ENCODE peak calls at places on chromosomes 1 and 21, in ten cellular contexts. B, T, F, S, X, M, I, U, V and D are unnamed samples.

GRCh38 chr1:220767312-220768126 is 19.2 kb upstream of the MTARC1 start:
- DNase-seq in T (no peak), S (no peak), B (no peak), V (no peak), X (no peak), I (no peak), F (no peak), U (no peak), M (peak; percentile 90), D (no peak)

GRCh38 chr1:232293361-232293760 is 336.6 kb downstream of the SIPA1L2 start:
- DNase-seq in T (no peak), B (no peak), F (no peak), X (no peak), S (no peak), I (no peak), V (no peak), U (no peak), M (no peak), D (no peak)

GRCh38 chr1:164999135-164999534 is 357.4 kb downstream of the LMX1A start:
- DNase-seq in U (no peak), V (no peak), M (no peak), X (no peak), S (no peak), T (no peak), B (no peak), F (no peak), I (no peak), D (no peak)

GRCh38 chr21:36069713-36070573 is at the start of gene CBR1:
- DNase-seq in I (peak; percentile 88), S (peak; percentile 94), V (no peak), X (peak; percentile 91), F (peak; percentile 95), M (peak; percentile 96), T (peak; percentile 94), U (peak; percentile 80), B (peak; percentile 90), D (peak; percentile 61)

GRCh38 chr1:71964188-71964587 is 318.2 kb downstream of the NEGR1 start:
- DNase-seq in M (no peak), B (no peak), X (no peak), V (no peak), U (no peak), I (no peak), T (peak; percentile 58), S (no peak), F (no peak), D (no peak)

GRCh38 chr1:29629814-29630516 is 393.6 kb downstream of the PTPRU start:
- DNase-seq in M (no peak), B (no peak), F (no peak), T (no peak), V (no peak), S (no peak), X (no peak), I (no peak), U (no peak), D (no peak)

GRCh38 chr1:6180578-6181311 is 624 bp upstream of the CHD5 start:
- DNase-seq in F (no peak), X (no peak), V (no peak), M (no peak), I (no peak), B (no peak), S (no peak), U (no peak), T (no peak), D (no peak)

GRCh38 chr21:38306407-38306806 is 49.6 kb downstream of the KCNJ15 start:
- DNase-seq in I (no peak), V (no peak), S (peak; percentile 41), T (peak; percentile 89), X (no peak), M (peak; percentile 87), F (no peak), U (no peak), B (peak; percentile 75), D (no peak)

GRCh38 chr21:44092201-44092600 is 15.0 kb upstream of the PWP2 start:
- DNase-seq in M (no peak), B (no peak), F (no peak), S (no peak), T (no peak), I (no peak), U (no peak), X (no peak), V (no peak), D (no peak)

GRCh38 chr1:178166625-178167024 is 72.7 kb downstream of the RASAL2 start:
- DNase-seq in T (no peak), V (no peak), S (no peak), B (no peak), F (no peak), U (no peak), M (no peak), X (no peak), I (no peak), D (no peak)

GRCh38 chr1:201876148-201876547 is 12.6 kb upstream of the SHISA4 start:
- DNase-seq in F (peak; percentile 37), X (no peak), I (no peak), V (no peak), S (no peak), M (peak; percentile 33), U (no peak), B (no peak), T (no peak), D (no peak)
- TF ChIP-seq CTCF in F (peak; percentile 50), X (no peak), I (no peak), V (peak; percentile 66), S (peak; percentile 42), M (peak; percentile 47), U (no peak), B (peak; percentile 44), T (peak; percentile 55), D (peak; percentile 30)

DNA sequence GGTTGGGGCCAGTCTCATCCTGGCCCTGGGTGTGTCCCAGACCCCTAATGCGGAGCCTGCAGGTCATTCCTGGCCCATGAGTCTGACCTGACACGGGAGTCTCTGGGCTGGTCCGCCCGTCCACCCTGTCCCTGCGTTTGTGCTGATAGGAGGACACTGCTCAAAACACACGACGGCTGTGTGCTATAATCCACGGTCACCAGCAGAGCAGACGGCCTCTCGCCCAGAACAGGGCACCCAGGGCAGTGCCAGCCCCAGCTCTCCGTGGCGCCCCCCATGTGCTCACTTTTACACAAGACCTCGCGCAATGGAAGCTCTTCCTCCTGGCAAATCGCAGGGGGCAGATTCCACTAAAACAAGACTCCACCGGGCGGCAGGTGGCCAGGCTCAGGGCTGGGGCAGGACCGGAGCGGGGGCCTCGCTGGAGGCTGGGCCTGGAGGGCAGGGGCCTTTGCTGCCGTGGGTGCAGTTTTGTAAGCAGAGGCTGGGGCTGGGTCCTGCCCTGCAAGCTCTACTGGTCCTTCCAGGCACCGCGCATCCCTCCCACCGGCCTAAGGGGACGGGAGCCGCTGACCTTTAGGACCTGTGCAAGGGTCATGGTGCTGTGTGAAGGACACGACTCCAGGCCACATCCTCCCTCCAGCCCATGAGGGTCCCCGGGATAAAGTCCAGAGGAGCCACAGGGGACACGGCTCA is 10.6 kb upstream of the SLC19A1 start:
- DNase-seq in I (no peak), U (no peak), X (no peak), B (no peak), S (no peak), V (no peak), F (no peak), M (no peak), T (no peak), D (no peak)
- TF ChIP-seq CTCF in I (no peak), U (no peak), X (no peak), B (no peak), S (no peak), V (no peak), F (no peak), M (no peak), T (no peak), D (no peak)

GRCh38 chr1:112744019-112744578 is 29.0 kb upstream of the PPM1J start:
- DNase-seq in U (no peak), V (no peak), T (peak; percentile 61), X (no peak), S (no peak), M (peak; percentile 58), I (no peak), B (no peak), F (no peak), D (no peak)
- TF ChIP-seq CTCF in U (no peak), V (peak; percentile 61), T (peak; percentile 57), X (no peak), S (no peak), M (peak; percentile 55), I (no peak), B (no peak), F (no peak), D (no peak)

DNA sequence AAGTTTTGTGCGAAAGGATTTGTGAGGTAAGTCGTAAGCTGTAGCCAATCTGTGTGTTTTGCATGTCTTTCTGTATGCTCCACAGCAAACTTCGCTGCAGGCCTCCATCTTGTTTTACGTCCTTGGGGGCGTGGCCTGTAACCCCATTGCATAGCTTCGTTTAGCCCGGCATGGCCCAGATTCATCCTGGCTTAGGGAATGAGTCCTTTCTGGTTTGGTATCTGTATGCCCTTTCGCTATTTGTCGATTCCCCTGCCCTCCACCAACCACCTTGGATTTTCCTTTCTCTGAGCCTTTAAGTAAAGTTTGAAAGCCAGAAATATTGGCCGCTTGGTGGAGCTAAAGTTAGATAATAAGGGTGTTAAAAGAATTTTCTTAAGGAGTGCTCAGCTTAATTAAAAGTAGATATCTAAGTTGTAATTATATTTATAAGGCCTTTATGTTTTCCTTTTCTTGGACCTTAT is 1.1 kb downstream of the THEM4 start:
- DNase-seq in M (peak; percentile 36), F (no peak), V (no peak), X (no peak), B (peak; percentile 52), T (peak; percentile 38), S (peak; percentile 43), U (no peak), I (no peak), D (peak; percentile 91)
- TF ChIP-seq CTCF in M (peak; percentile 18), F (peak; percentile 5), V (no peak), X (peak; percentile 5), B (peak; percentile 22), T (peak; percentile 20), S (no peak), U (no peak), I (no peak), D (peak; percentile 52)

DNA sequence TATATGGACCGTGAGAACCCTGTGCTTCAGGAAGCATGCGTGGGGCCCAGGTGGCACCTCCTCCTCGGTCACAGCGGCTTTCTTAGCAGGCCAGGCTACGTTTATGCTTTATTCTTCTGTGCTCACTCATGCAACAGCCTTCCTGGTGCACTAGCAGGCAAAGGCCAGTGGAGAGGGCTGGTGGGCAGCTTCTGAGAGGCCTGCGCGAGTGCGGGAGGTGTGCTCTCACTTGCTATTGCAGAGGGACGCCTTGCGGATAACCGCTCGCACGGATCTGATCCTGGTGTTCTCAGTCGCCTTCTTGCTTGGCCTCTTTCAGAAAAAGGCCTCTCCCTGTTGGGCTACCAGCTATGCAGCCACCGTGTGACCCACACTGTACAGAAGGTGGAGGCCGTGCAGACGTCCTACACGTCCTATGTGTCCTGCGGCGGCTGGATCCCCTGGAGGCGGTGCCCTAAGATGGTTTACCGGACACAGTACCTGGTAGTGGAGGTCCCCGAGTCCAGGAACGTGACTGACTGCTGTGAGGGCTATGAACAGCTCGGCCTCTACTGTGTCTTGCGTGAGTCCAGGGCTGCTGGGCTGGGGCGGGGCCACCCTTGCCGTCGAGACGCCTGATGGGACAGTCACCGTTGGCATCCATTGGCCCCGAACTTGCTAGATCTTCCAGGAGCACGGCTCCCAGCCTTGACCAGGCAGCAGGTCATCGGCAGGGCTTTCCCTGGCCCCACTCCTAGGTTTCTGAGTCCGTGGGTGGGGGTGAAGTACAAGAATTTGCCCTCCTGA is 4.8 kb downstream of the UMODL1 start:
- DNase-seq in I (no peak), V (no peak), B (no peak), T (no peak), S (no peak), U (no peak), M (no peak), X (no peak), F (no peak), D (no peak)
- TF ChIP-seq CTCF in I (no peak), V (no peak), B (no peak), T (no peak), S (no peak), U (no peak), M (no peak), X (no peak), F (no peak), D (no peak)

GRCh38 chr1:26537951-26538352 is 8.4 kb downstream of the RPS6KA1 start:
- DNase-seq in F (no peak), X (peak; percentile 68), S (peak; percentile 50), U (no peak), M (peak; percentile 60), T (peak; percentile 32), V (no peak), B (no peak), I (no peak), D (no peak)
- TF ChIP-seq CTCF in F (no peak), X (peak; percentile 56), S (peak; percentile 7), U (no peak), M (peak; percentile 38), T (peak; percentile 46), V (no peak), B (no peak), I (peak; percentile 24), D (peak; percentile 12)